ENCODE peak calls at places on chromosomes 5 and 9, in seven cellular contexts. C, Y, E, D, K, T and N are unnamed samples.
A peak's percentile ranks its signal among the peaks of the same experiment; 100 is the strongest.

GRCh38 chr5:170357853-170358497 is 31.2 kb downstream of the KCNMB1 start:
- DNase-seq in C (no peak), Y (no peak), E (no peak), D (peak; percentile 55), K (no peak), T (no peak), N (no peak)

GRCh38 chr9:113484258-113484730 is 20.8 kb downstream of the RGS3 start:
- DNase-seq in C (no peak), Y (no peak), E (peak; percentile 51), D (no peak), K (no peak), T (no peak), N (no peak)

GRCh38 chr9:128411373-128412119 is 9.1 kb upstream of the CERCAM start:
- DNase-seq in C (no peak), Y (no peak), E (no peak), D (no peak), K (no peak), T (no peak), N (no peak)

GRCh38 chr9:2732492-2732891 is 15.2 kb downstream of the KCNV2 start:
- DNase-seq in C (no peak), Y (no peak), E (no peak), D (no peak), K (no peak), T (no peak), N (no peak)

GRCh38 chr5:51002368-51002767 is 335.9 kb downstream of the PARP8 start:
- DNase-seq in C (no peak), Y (no peak), E (no peak), D (no peak), K (no peak), T (no peak), N (no peak)

GRCh38 chr9:93244510-93245436 is 60.8 kb downstream of the WNK2 start:
- DNase-seq in C (no peak), Y (no peak), E (no peak), D (no peak), K (no peak), T (no peak), N (no peak)

GRCh38 chr5:120293796-120294195 is 170.3 kb upstream of the PRR16 start:
- DNase-seq in C (no peak), Y (no peak), E (no peak), D (no peak), K (no peak), T (no peak), N (no peak)

GRCh38 chr9:121784706-121785426 is 133.4 kb downstream of the DAB2IP start:
- DNase-seq in C (peak; percentile 34), Y (no peak), E (no peak), D (no peak), K (no peak), T (no peak), N (no peak)

GRCh38 chr9:106862115-106862945 is 636 bp upstream of the ZNF462 start:
- DNase-seq in C (peak; percentile 59), Y (peak; percentile 19), E (no peak), D (no peak), K (no peak), T (peak; percentile 61), N (no peak)

GRCh38 chr5:96214442-96215197 is 218.4 kb downstream of the PCSK1 start:
- DNase-seq in C (no peak), Y (no peak), E (peak; percentile 28), D (no peak), K (no peak), T (no peak), N (no peak)

GRCh38 chr5:54115768-54116403 is 194.5 kb downstream of the ARL15 start:
- DNase-seq in C (no peak), Y (no peak), E (no peak), D (no peak), K (no peak), T (no peak), N (no peak)
- TF ChIP-seq SP1 in C (no peak), Y (no peak), E (no peak), D (no peak), K (no peak), T (no peak), N (no peak)

GRCh38 chr5:113147088-113147487 is 170.5 kb downstream of the DCP2 start:
- DNase-seq in C (no peak), Y (no peak), E (no peak), D (no peak), K (no peak), T (no peak), N (no peak)
- TF ChIP-seq SP1 in C (no peak), Y (no peak), E (no peak), D (no peak), K (no peak), T (no peak), N (no peak)

DNA sequence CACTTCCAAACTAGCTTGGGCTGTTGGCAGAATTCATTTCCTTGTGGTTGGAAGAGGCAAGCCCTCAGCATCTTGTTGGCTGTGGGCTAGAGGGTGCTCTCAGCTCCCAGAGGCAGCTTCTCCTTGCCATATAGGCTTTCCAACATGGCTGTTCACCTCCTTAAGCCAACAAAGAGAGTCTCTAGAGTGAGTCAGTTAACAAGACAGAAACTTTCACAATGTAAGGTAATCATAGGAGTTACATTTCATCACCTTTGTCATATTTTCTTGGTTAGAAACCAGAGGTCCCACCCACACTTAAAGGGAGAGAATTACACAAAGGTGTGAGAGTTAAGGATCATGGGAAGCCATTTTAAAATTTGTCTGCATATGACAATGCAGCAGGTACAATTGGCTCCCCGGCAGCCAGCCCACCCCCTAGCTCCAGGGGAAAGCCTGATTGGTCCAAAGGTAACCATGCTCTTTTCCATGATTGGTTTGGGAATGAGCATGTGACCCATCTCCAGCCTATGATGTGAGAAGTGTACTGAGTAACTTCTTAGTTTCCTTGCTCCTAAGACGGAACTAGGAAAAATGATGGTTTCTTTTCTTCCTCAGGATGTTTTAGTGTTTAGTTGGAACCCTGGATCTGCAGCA is 109.8 kb upstream of the MSX2 start:
- DNase-seq in C (no peak), Y (no peak), E (no peak), D (no peak), K (no peak), T (no peak), N (no peak)
- TF ChIP-seq SP1 in C (no peak), Y (no peak), E (no peak), D (no peak), K (no peak), T (no peak), N (no peak)

GRCh38 chr5:149605998-149606721 is 24.9 kb downstream of the ARHGEF37 start:
- DNase-seq in C (no peak), Y (no peak), E (no peak), D (peak; percentile 85), K (peak; percentile 90), T (no peak), N (peak; percentile 81)
- TF ChIP-seq SP1 in C (no peak), Y (no peak), E (no peak), D (no peak), K (peak; percentile 89), T (no peak), N (no peak)